ENCODE peak calls at places on chromosomes 11 and 22, in four cellular contexts. L, K, E and N are unnamed samples.

GRCh38 chr22:26763633-26764295 is 106.4 kb downstream of the MIAT start:
- DNase-seq in L (no peak), K (peak), E (no peak), N (no peak)

GRCh38 chr22:44351685-44352377 is 39.1 kb upstream of the SHISAL1 start:
- DNase-seq in L (no peak), K (peak), E (peak), N (no peak)

GRCh38 chr11:26286472-26287066 is 45.4 kb upstream of the ANO3 start:
- DNase-seq in K (peak), L (no peak), E (no peak), N (no peak)

GRCh38 chr11:77819921-77820564 is 479 bp downstream of the RSF1 start:
- DNase-seq in L (no peak), K (peak), E (peak), N (peak)

GRCh38 chr22:22810018-22810427 is 77.6 kb upstream of the IGLL5 start:
- DNase-seq in E (peak), L (no peak), K (peak), N (no peak)

GRCh38 chr11:86484164-86484794 is 109.6 kb downstream of the CCDC81 start:
- DNase-seq in L (no peak), E (no peak), K (peak), N (peak)

GRCh38 chr11:17653606-17654005 is 65.8 kb upstream of the MYOD1 start:
- DNase-seq in K (no peak), L (no peak), E (no peak), N (peak)

GRCh38 chr22:25137577-25138525 is 61.8 kb upstream of the CRYBB3 start:
- DNase-seq in L (no peak), K (no peak), E (no peak), N (no peak)

GRCh38 chr11:15153231-15153630 is 38.5 kb downstream of the INSC start:
- DNase-seq in E (no peak), L (no peak), K (no peak), N (no peak)

GRCh38 chr11:121802542-121802941 is 313.5 kb downstream of the BLID start:
- DNase-seq in E (peak), L (no peak), K (no peak), N (no peak)

DNA sequence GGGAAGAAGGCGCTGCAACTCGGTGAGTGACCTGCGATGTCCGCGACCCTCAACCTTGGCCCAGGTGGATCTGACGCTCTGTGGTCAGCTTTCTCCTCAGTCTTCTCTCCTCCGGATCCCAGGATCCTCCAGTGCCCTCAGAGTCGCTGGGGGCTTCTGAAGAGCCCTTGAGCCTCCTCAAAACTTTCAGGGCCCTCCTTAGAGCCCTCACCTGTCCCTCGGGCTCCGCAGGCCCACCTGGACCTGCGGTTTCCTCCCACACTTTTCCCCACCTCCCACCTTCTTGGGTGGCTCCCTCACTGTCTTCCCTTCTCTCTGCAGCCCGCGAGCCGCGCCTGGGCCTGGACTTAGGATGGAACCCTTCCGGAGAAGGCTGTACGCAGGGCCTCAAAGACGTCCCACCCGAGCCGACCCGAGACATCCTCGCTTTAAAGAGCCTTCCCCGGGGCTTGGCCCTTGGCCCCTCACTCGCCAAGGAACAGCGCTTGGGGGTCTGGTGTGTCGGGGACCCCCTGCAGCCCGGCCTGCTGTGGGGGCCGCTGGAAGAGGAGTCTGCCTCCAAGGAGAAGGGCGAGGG is 335 bp downstream of the ZNF408 start:
- DNase-seq in L (no peak), E (no peak), K (no peak), N (no peak)
- TF ChIP-seq POLR2A in L (no peak), E (no peak), K (peak), N (no peak)

GRCh38 chr22:30763815-30764686 is 69.4 kb downstream of the OSBP2 start:
- DNase-seq in E (peak), L (no peak), K (peak), N (peak)
- TF ChIP-seq CTCF in E (peak), L (peak), K (peak), N (no peak)

GRCh38 chr11:134223836-134224709 is at the start of the genes NCAPD3 and VPS26B:
- DNase-seq in E (peak), L (peak), K (peak), N (peak)
- TF ChIP-seq POLR2A in E (peak), L (peak), K (peak), N (peak)

DNA sequence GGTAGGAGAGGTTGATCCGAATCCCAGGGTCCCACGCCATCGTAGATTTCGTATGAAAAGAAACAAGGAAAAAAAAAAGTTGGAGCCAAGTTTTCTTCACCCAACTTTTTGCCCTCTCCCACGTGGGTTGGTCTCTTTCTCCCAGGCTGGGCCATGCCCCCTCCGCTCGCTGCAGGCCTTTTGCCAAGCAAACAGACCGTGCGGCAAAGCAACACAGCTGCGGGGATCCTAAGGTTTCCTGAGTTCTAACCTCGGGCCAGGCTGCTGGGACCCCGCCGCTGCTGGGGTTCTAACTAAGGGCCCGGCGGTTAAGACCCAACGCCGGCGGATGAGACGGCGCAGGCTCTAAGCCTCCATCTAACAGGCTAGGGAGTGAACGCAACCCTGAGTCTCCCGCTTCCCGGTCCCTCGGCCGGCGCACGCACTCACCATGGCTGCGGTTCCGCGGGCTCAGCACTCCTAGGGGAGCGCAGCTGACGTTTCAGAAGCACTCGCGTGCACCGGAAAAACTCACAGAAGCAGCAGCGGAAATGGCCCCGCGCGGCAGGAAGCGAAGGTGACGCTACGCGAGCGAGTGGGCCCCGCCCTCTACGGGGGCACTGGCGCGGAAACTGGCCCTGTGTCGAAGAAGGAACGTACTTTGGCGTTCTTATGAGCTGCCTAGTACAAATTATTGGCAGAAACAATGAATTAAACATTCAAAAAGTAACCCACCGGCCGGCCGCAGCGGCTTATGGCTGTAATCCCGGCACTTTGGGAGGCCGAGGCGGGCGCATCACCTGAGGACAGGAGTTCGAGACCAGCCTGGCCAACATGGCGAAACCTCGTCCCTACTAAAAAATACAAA is at the start of gene SNU13:
- DNase-seq in L (peak), E (peak), K (peak), N (peak)
- TF ChIP-seq CTCF in L (no peak), E (no peak), K (no peak), N (no peak)